ENCODE peak calls at places on chromosomes 3 and 15, in eight cellular contexts. E is CD4-positive, alpha-beta memory T cell; N is B cell; P is NCI-H1417 treated with DMSO at 0.1 percent for 48 hours; K is HAP-1; R is memory B cell; A is mesenchymal stem cell; U is M059J. Q is an unnamed sample.

GRCh38 chr3:122123885-122124284 is 59.6 kb upstream of the CASR start:
- DNase-seq in K (no peak), U (no peak), A (no peak), P (no peak), N (no peak), E (no peak), R (no peak), Q (no peak)

GRCh38 chr3:103002447-103002846 is 567.6 kb downstream of the ZPLD1 start:
- DNase-seq in N (no peak), A (no peak), K (no peak), R (no peak), P (no peak), U (peak; percentile 69), E (no peak), Q (no peak)

GRCh38 chr3:182349051-182349450 is 444.3 kb upstream of the ATP11B start:
- DNase-seq in E (no peak), R (no peak), N (no peak), P (no peak), U (peak; percentile 70), K (no peak), A (no peak), Q (no peak)

GRCh38 chr3:172517859-172518466 is 5.3 kb downstream of the TNFSF10 start:
- DNase-seq in N (no peak), K (no peak), P (no peak), E (no peak), U (no peak), R (no peak), A (no peak), Q (no peak)

GRCh38 chr3:192883512-192883911 is 34.1 kb downstream of the MB21D2 start:
- DNase-seq in E (no peak), K (no peak), R (no peak), U (peak; percentile 77), A (no peak), P (no peak), N (no peak), Q (no peak)

GRCh38 chr3:170714562-170715535 is 129.0 kb upstream of the SLC7A14 start:
- DNase-seq in K (no peak), P (no peak), A (peak; percentile 79), U (peak; percentile 91), R (no peak), E (no peak), N (no peak), Q (no peak)

GRCh38 chr3:193884011-193884410 is 251.9 kb upstream of the HES1 start:
- DNase-seq in K (no peak), U (peak; percentile 87), A (no peak), E (no peak), P (no peak), N (no peak), R (no peak), Q (no peak)

GRCh38 chr3:18580268-18580667 is 155.1 kb upstream of the SATB1 start:
- DNase-seq in K (no peak), P (no peak), E (no peak), A (no peak), U (no peak), N (no peak), R (no peak), Q (no peak)

GRCh38 chr3:72338942-72339749 is 509.1 kb downstream of the SHQ1 start:
- DNase-seq in U (peak; percentile 87), A (peak; percentile 98), N (no peak), R (no peak), P (no peak), E (no peak), K (no peak), Q (no peak)

GRCh38 chr3:13215940-13216546 is 142.8 kb upstream of the IQSEC1 start:
- DNase-seq in A (no peak), K (no peak), R (no peak), E (no peak), P (no peak), N (no peak), U (peak; percentile 81), Q (no peak)

GRCh38 chr3:46926039-46926438 is 48.5 kb downstream of the PTH1R start:
- DNase-seq in U (no peak), P (no peak), N (no peak), A (peak; percentile 88), E (no peak), R (no peak), K (no peak), Q (no peak)

GRCh38 chr15:50330921-50331320 is 24.1 kb downstream of the GABPB1 start:
- DNase-seq in N (no peak), P (no peak), R (no peak), U (peak; percentile 25), A (peak; percentile 70), E (no peak), K (no peak), Q (peak; percentile 25)

GRCh38 chr3:59422312-59422711 is 372.5 kb upstream of the CFAP20DC start:
- DNase-seq in U (peak; percentile 72), E (no peak), A (peak; percentile 60), N (no peak), K (no peak), R (no peak), P (no peak), Q (no peak)

GRCh38 chr15:40871749-40872617 is 2.1 kb downstream of the RHOV start:
- DNase-seq in R (no peak), N (no peak), K (no peak), P (no peak), A (no peak), U (no peak), E (no peak), Q (peak; percentile 84)

GRCh38 chr3:146921693-146922092 is 316.5 kb upstream of the PLSCR5 start:
- DNase-seq in P (no peak), U (no peak), R (no peak), N (no peak), K (no peak), E (no peak), A (no peak), Q (no peak)

GRCh38 chr15:67196672-67197363 is 57.6 kb downstream of the AAGAB start:
- DNase-seq in K (no peak), N (no peak), U (peak; percentile 90), E (no peak), P (no peak), A (peak; percentile 86), R (no peak), Q (peak; percentile 9)

GRCh38 chr15:39530446-39531342 is 50.2 kb upstream of the THBS1 start:
- DNase-seq in K (no peak), U (peak; percentile 74), R (no peak), P (no peak), E (no peak), A (no peak), N (no peak), Q (no peak)

GRCh38 chr3:72728329-72728889 is 119.8 kb downstream of the SHQ1 start:
- DNase-seq in R (no peak), E (no peak), N (no peak), A (no peak), U (no peak), K (no peak), P (no peak), Q (no peak)

GRCh38 chr3:178112134-178112533 is 424.1 kb upstream of the KCNMB2 start:
- DNase-seq in A (no peak), P (no peak), U (peak; percentile 50), E (no peak), R (no peak), N (no peak), K (no peak), Q (no peak)

GRCh38 chr15:51379390-51379789 is 37.9 kb downstream of the GLDN start:
- DNase-seq in N (no peak), U (no peak), E (no peak), R (no peak), P (no peak), A (no peak), K (no peak), Q (no peak)

GRCh38 chr3:196941846-196942225 is 492 bp downstream of the NCBP2 start:
- DNase-seq in R (peak; percentile 64), E (peak; percentile 57), K (peak; percentile 36), N (peak; percentile 62), A (no peak), U (no peak), P (no peak), Q (peak; percentile 68)

GRCh38 chr3:187406927-187407326 is 38.7 kb downstream of the RTP4 start:
- DNase-seq in A (peak; percentile 4), N (no peak), P (no peak), U (peak; percentile 38), R (no peak), E (no peak), K (no peak), Q (no peak)

GRCh38 chr3:24495334-24495994 is 814 bp upstream of the THRB start:
- DNase-seq in E (no peak), R (no peak), N (no peak), A (peak; percentile 62), U (no peak), K (peak; percentile 65), P (no peak), Q (peak; percentile 21)

GRCh38 chr3:117063910-117064309 is 354.3 kb downstream of the TUSC7 start:
- DNase-seq in N (no peak), U (no peak), K (no peak), P (no peak), E (no peak), R (no peak), A (no peak), Q (no peak)

GRCh38 chr3:14915636-14916222 is 31.7 kb upstream of the NR2C2 start:
- DNase-seq in R (no peak), E (peak; percentile 20), U (no peak), A (no peak), K (no peak), N (no peak), P (no peak), Q (no peak)

GRCh38 chr3:105867690-105868449 is 942 bp downstream of the CBLB start:
- DNase-seq in E (no peak), R (no peak), N (peak; percentile 36), U (no peak), P (no peak), A (no peak), K (peak; percentile 11), Q (peak; percentile 19)

GRCh38 chr15:64985382-64986033 is 4.2 kb downstream of the SPG21 start:
- DNase-seq in P (no peak), R (no peak), K (no peak), E (no peak), A (peak; percentile 59), U (no peak), N (peak; percentile 10), Q (no peak)

GRCh38 chr3:20060924-20061323 is 20.7 kb downstream of the KAT2B start:
- DNase-seq in P (no peak), K (no peak), A (peak; percentile 62), U (no peak), E (no peak), R (no peak), N (no peak), Q (no peak)

GRCh38 chr3:174863488-174863887 is 4.4 kb downstream of the NAALADL2 start:
- DNase-seq in K (no peak), R (no peak), U (peak; percentile 77), N (no peak), A (peak; percentile 5), E (no peak), P (no peak), Q (no peak)

GRCh38 chr15:100601158-100601557 is 826 bp downstream of the LINS1 start:
- DNase-seq in P (no peak), U (peak; percentile 9), E (peak; percentile 30), A (peak; percentile 47), R (no peak), N (peak; percentile 29), K (peak; percentile 13), Q (no peak)

GRCh38 chr3:59273976-59274375 is 224.2 kb upstream of the CFAP20DC start:
- DNase-seq in E (no peak), U (no peak), N (no peak), R (no peak), A (no peak), K (no peak), P (no peak), Q (no peak)

GRCh38 chr15:47576921-47577474 is 140.3 kb upstream of the SEMA6D start:
- DNase-seq in N (no peak), P (no peak), K (no peak), A (peak; percentile 16), E (no peak), R (no peak), U (no peak), Q (no peak)

GRCh38 chr3:43742935-43743334 is 52.2 kb downstream of the ABHD5 start:
- DNase-seq in R (no peak), U (no peak), N (no peak), K (no peak), E (no peak), P (no peak), A (peak; percentile 29), Q (no peak)

GRCh38 chr15:49855917-49856637 is 235.2 kb downstream of the DTWD1 start:
- DNase-seq in A (peak; percentile 84), E (no peak), P (no peak), K (no peak), N (no peak), R (no peak), U (peak; percentile 20), Q (no peak)

Q was measured in GM20000.